ENCODE peak calls at places on chromosomes 2 and 18, in five cellular contexts. One of them, this sample, is unnamed.

GRCh38 chr2:201175971-201176570 is 6.9 kb upstream of the CASP10 start:
- DNase-seq in HCT116: no peak
- DNase-seq in GM23338: no peak
- DNase-seq in PC-9: no peak
- DNase-seq in GM23248: no peak
- DNase-seq in this sample: peak; percentile 75

GRCh38 chr2:65054749-65055426 is 1.3 kb upstream of the CEP68 start:
- DNase-seq in HCT116: no peak
- DNase-seq in GM23248: no peak
- DNase-seq in PC-9: no peak
- DNase-seq in GM23338: no peak
- DNase-seq in this sample: no peak

GRCh38 chr2:64737547-64737946 is 83.8 kb upstream of the SERTAD2 start:
- DNase-seq in GM23338: no peak
- DNase-seq in HCT116: no peak
- DNase-seq in GM23248: peak; percentile 52
- DNase-seq in PC-9: no peak
- DNase-seq in this sample: no peak

GRCh38 chr2:28320009-28320365 is 72.7 kb upstream of the FOSL2 start:
- DNase-seq in GM23338: no peak
- DNase-seq in HCT116: no peak
- DNase-seq in PC-9: no peak
- DNase-seq in GM23248: no peak
- DNase-seq in this sample: no peak

GRCh38 chr18:53887447-53887846 is 337.0 kb downstream of the MBD2 start:
- DNase-seq in GM23338: no peak
- DNase-seq in HCT116: no peak
- DNase-seq in GM23248: no peak
- DNase-seq in PC-9: no peak
- DNase-seq in this sample: no peak

GRCh38 chr2:225842939-225843338 is 443.4 kb downstream of the NYAP2 start:
- DNase-seq in GM23248: peak; percentile 54
- DNase-seq in HCT116: no peak
- DNase-seq in GM23338: no peak
- DNase-seq in PC-9: no peak
- DNase-seq in this sample: no peak

GRCh38 chr18:62771494-62771893 is 56.2 kb downstream of the PHLPP1 start:
- DNase-seq in GM23248: no peak
- DNase-seq in PC-9: no peak
- DNase-seq in HCT116: no peak
- DNase-seq in GM23338: no peak
- DNase-seq in this sample: no peak

GRCh38 chr18:10040287-10041011 is 126.6 kb downstream of the VAPA start:
- DNase-seq in GM23338: no peak
- DNase-seq in PC-9: no peak
- DNase-seq in GM23248: no peak
- DNase-seq in HCT116: no peak
- DNase-seq in this sample: no peak

GRCh38 chr18:4453712-4454547 is 1.2 kb downstream of the DLGAP1 start:
- DNase-seq in GM23248: no peak
- DNase-seq in PC-9: no peak
- DNase-seq in GM23338: peak; percentile 83
- DNase-seq in HCT116: no peak
- DNase-seq in this sample: no peak

GRCh38 chr2:124281556-124281955 is 256.5 kb downstream of the CNTNAP5 start:
- DNase-seq in GM23248: no peak
- DNase-seq in PC-9: no peak
- DNase-seq in HCT116: no peak
- DNase-seq in GM23338: peak; percentile 3
- DNase-seq in this sample: no peak

GRCh38 chr2:99485824-99486223 is 4.0 kb downstream of the REV1 start:
- DNase-seq in PC-9: no peak
- DNase-seq in GM23338: peak; percentile 20
- DNase-seq in HCT116: no peak
- DNase-seq in GM23248: no peak
- DNase-seq in this sample: no peak

GRCh38 chr2:149817206-149817605 is 229.6 kb upstream of the MMADHC start:
- DNase-seq in GM23338: no peak
- DNase-seq in GM23248: peak; percentile 32
- DNase-seq in HCT116: no peak
- DNase-seq in PC-9: no peak
- DNase-seq in this sample: no peak

GRCh38 chr18:68215931-68216330 is 499.0 kb downstream of the TMX3 start:
- DNase-seq in GM23338: no peak
- DNase-seq in HCT116: no peak
- DNase-seq in PC-9: no peak
- DNase-seq in GM23248: peak; percentile 89
- DNase-seq in this sample: no peak

GRCh38 chr2:46350030-46350699 is 53.0 kb downstream of the EPAS1 start:
- DNase-seq in PC-9: no peak
- DNase-seq in GM23338: no peak
- DNase-seq in HCT116: no peak
- DNase-seq in GM23248: no peak
- DNase-seq in this sample: no peak

GRCh38 chr2:96409543-96410184 is 74.1 kb downstream of the NCAPH start:
- DNase-seq in HCT116: no peak
- DNase-seq in GM23338: no peak
- DNase-seq in GM23248: no peak
- DNase-seq in PC-9: no peak
- DNase-seq in this sample: no peak

GRCh38 chr2:139622691-139623090 is 842.5 kb upstream of the NXPH2 start:
- DNase-seq in HCT116: no peak
- DNase-seq in GM23248: no peak
- DNase-seq in PC-9: no peak
- DNase-seq in GM23338: no peak
- DNase-seq in this sample: no peak

GRCh38 chr18:26465431-26465830 is 82.9 kb downstream of the KCTD1 start:
- DNase-seq in HCT116: no peak
- DNase-seq in PC-9: no peak
- DNase-seq in GM23338: no peak
- DNase-seq in GM23248: no peak
- DNase-seq in this sample: no peak

GRCh38 chr2:201913197-201913596 is 106.9 kb downstream of the CDK15 start:
- DNase-seq in HCT116: no peak
- DNase-seq in PC-9: no peak
- DNase-seq in GM23248: no peak
- DNase-seq in GM23338: no peak
- DNase-seq in this sample: no peak

GRCh38 chr2:68693947-68694346 is 40.7 kb upstream of the ARHGAP25 start:
- DNase-seq in GM23338: no peak
- DNase-seq in PC-9: no peak
- DNase-seq in GM23248: no peak
- DNase-seq in HCT116: no peak
- DNase-seq in this sample: no peak
- H3K27me3 ChIP-seq in GM23338: no peaks in the 10 kb centered on the region
- H3K27me3 ChIP-seq in PC-9: no peaks in the 10 kb centered on the region
- H3K27me3 ChIP-seq in GM23248: peaks cover 9% of the 10 kb centered on the region
- H3K27me3 ChIP-seq in HCT116: no peaks in the 10 kb centered on the region
- H3K27me3 ChIP-seq in this sample: no peaks in the 10 kb centered on the region

DNA sequence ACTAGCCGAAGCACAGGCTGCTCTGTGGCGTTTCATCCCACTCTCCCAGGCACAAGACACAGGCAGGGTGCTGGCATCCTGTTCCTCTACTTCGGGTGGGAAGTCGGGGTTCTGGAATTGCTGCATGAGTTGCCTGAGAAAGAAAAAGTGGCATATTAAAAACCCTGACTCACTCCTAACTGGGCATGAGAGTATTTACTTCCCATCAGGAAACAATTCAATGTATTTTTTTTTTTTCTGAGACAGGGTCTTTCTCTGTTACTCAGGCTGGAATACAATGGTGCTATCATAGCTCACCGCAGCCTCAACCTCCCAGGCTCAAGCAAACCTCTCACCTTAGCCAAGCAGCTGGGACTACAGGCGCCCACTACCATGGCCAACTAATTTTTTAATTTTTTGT is 7.4 kb downstream of the ODC1 start:
- DNase-seq in GM23248: no peak
- DNase-seq in GM23338: no peak
- DNase-seq in PC-9: no peak
- DNase-seq in HCT116: no peak
- DNase-seq in this sample: no peak
- H3K9me2 ChIP-seq in GM23248: no peaks in the 10 kb centered on the region
- H3K9me2 ChIP-seq in GM23338: no peaks in the 10 kb centered on the region
- H3K9me2 ChIP-seq in PC-9: no peaks in the 10 kb centered on the region
- H3K9me2 ChIP-seq in HCT116: no peaks in the 10 kb centered on the region
- H3K9me2 ChIP-seq in this sample: no peaks in the 10 kb centered on the region

GRCh38 chr2:241094924-241095420 is 7.1 kb downstream of the MTERF4 start:
- DNase-seq in GM23338: no peak
- DNase-seq in PC-9: no peak
- DNase-seq in GM23248: no peak
- DNase-seq in HCT116: no peak
- DNase-seq in this sample: no peak
- H3K27ac ChIP-seq in GM23338: peak overlapping the region; percentile 60
- H3K27ac ChIP-seq in PC-9: no peak overlapping the region
- H3K27ac ChIP-seq in GM23248: no peak overlapping the region
- H3K27ac ChIP-seq in HCT116: no peak overlapping the region
- H3K27ac ChIP-seq in this sample: no peak overlapping the region

GRCh38 chr2:176102309-176102866 is 2.8 kb downstream of the HOXD12 start:
- DNase-seq in PC-9: no peak
- DNase-seq in GM23338: no peak
- DNase-seq in HCT116: no peak
- DNase-seq in GM23248: no peak
- DNase-seq in this sample: no peak
- H3K27me3 ChIP-seq in PC-9: peaks cover 27% of the 10 kb centered on the region
- H3K27me3 ChIP-seq in GM23338: peaks cover 98% of the 10 kb centered on the region
- H3K27me3 ChIP-seq in HCT116: no peaks in the 10 kb centered on the region
- H3K27me3 ChIP-seq in GM23248: no peaks in the 10 kb centered on the region
- H3K27me3 ChIP-seq in this sample: peaks cover 14% of the 10 kb centered on the region

DNA sequence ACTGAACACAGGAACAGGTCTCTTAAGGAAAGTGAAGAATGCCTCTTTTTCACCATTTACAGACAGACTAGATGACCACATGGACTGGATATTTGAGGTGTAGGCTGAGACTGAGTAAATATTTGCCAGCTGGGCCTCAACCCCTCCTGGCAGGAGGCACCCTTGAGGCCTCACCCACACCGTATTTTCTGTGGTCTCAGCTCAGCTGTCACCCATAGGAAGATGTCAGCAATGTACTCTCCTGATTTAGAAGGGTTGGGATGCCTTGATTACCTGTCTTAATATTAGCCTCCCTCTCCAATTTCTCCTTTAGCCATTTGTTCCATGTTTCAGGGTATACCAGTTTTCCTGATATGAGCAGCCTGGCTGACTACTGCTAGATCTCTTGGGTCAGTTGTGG is 20.3 kb downstream of the ADCYAP1 start:
- DNase-seq in GM23338: no peak
- DNase-seq in HCT116: no peak
- DNase-seq in GM23248: no peak
- DNase-seq in PC-9: no peak
- DNase-seq in this sample: no peak
- H3K9me2 ChIP-seq in GM23338: peaks cover 9% of the 10 kb centered on the region
- H3K9me2 ChIP-seq in HCT116: no peaks in the 10 kb centered on the region
- H3K9me2 ChIP-seq in GM23248: no peaks in the 10 kb centered on the region
- H3K9me2 ChIP-seq in PC-9: no peaks in the 10 kb centered on the region
- H3K9me2 ChIP-seq in this sample: no peaks in the 10 kb centered on the region

GRCh38 chr2:218270721-218271486 is 585 bp downstream of the PNKD start:
- DNase-seq in PC-9: no peak
- DNase-seq in GM23248: peak; percentile 66
- DNase-seq in GM23338: peak; percentile 48
- DNase-seq in HCT116: no peak
- DNase-seq in this sample: peak; percentile 26
- H3K27ac ChIP-seq in PC-9: peak overlapping the region; percentile 52
- H3K27ac ChIP-seq in GM23248: peak overlapping the region; percentile 39
- H3K27ac ChIP-seq in GM23338: peak overlapping the region; percentile 45
- H3K27ac ChIP-seq in HCT116: peak overlapping the region; percentile 42
- H3K27ac ChIP-seq in this sample: no peak overlapping the region

DNA sequence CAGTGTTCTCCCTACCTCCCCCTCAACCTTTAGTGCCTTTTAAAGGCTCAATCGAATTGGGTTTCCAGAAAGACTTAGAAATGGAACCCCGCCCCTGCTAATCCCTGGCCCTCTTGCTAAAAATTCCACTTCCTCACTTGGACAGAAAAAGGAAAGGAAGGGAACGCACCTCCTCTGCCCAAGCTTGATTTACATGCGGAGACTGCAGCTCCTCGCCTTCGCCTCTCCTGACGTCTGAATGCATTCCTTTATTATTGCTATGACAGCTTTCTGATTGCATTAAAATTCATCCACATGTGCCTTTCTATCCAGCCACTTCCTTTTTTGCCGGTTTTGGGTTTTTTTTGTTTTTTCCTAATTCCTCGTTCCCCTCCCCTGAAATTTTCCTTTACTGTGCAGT is 287.8 kb downstream of the CELF4 start:
- DNase-seq in GM23338: no peak
- DNase-seq in PC-9: no peak
- DNase-seq in HCT116: no peak
- DNase-seq in GM23248: no peak
- DNase-seq in this sample: no peak
- H3K27me3 ChIP-seq in GM23338: no peaks in the 10 kb centered on the region
- H3K27me3 ChIP-seq in PC-9: peaks cover 8% of the 10 kb centered on the region
- H3K27me3 ChIP-seq in HCT116: peaks cover 39% of the 10 kb centered on the region
- H3K27me3 ChIP-seq in GM23248: peaks cover 60% of the 10 kb centered on the region
- H3K27me3 ChIP-seq in this sample: no peaks in the 10 kb centered on the region

GRCh38 chr2:2750867-2751714 is 420.0 kb upstream of the MYT1L start:
- DNase-seq in GM23338: no peak
- DNase-seq in GM23248: no peak
- DNase-seq in HCT116: no peak
- DNase-seq in PC-9: no peak
- DNase-seq in this sample: no peak
- H3K9me2 ChIP-seq in GM23338: no peaks in the 10 kb centered on the region
- H3K9me2 ChIP-seq in GM23248: no peaks in the 10 kb centered on the region
- H3K9me2 ChIP-seq in HCT116: no peaks in the 10 kb centered on the region
- H3K9me2 ChIP-seq in PC-9: no peaks in the 10 kb centered on the region
- H3K9me2 ChIP-seq in this sample: no peaks in the 10 kb centered on the region

GRCh38 chr2:204110250-204111183 is 174.0 kb downstream of the ICOS start:
- DNase-seq in GM23248: peak; percentile 57
- DNase-seq in HCT116: no peak
- DNase-seq in PC-9: no peak
- DNase-seq in GM23338: no peak
- DNase-seq in this sample: peak; percentile 93
- H3K27ac ChIP-seq in GM23248: no peak overlapping the region
- H3K27ac ChIP-seq in HCT116: no peak overlapping the region
- H3K27ac ChIP-seq in PC-9: no peak overlapping the region
- H3K27ac ChIP-seq in GM23338: no peak overlapping the region
- H3K27ac ChIP-seq in this sample: peak overlapping the region; percentile 59